ENCODE peak calls at places on chromosome 10, in eight cellular contexts. B is fibroblast of lung, L is GM12865, F is testis, R is lung, H is left ventricle myocardium inferior, M is lower lobe of right lung, I is epithelial cell of esophagus. Z is an unnamed sample.

GRCh38 chr10:97176226-97176625 is 9.5 kb downstream of the SLIT1 start:
- DNase-seq in F (no peak), M (no peak), L (no peak), I (no peak), R (no peak), B (no peak), H (no peak), Z (no peak)

GRCh38 chr10:66625709-66626590 is 299.9 kb upstream of the LRRTM3 start:
- DNase-seq in I (no peak), H (no peak), R (no peak), L (no peak), B (peak), F (no peak), M (no peak), Z (no peak)

GRCh38 chr10:70254795-70255328 is 21.6 kb upstream of the PPA1 start:
- DNase-seq in B (no peak), R (no peak), F (no peak), I (no peak), H (no peak), L (no peak), M (no peak), Z (no peak)

GRCh38 chr10:106336874-106337273 is 827.6 kb downstream of the SORCS1 start:
- DNase-seq in M (no peak), I (no peak), R (no peak), H (no peak), L (no peak), F (no peak), B (no peak), Z (no peak)

GRCh38 chr10:28479366-28479765 is 53.6 kb upstream of the WAC start:
- DNase-seq in M (no peak), R (no peak), I (no peak), B (no peak), L (no peak), H (no peak), F (peak), Z (no peak)

GRCh38 chr10:70920519-70920918 is 32.2 kb upstream of the PCBD1 start:
- DNase-seq in H (no peak), B (no peak), I (peak), M (peak), R (peak), L (no peak), F (no peak), Z (no peak)

GRCh38 chr10:5305374-5305773 is 59.4 kb upstream of the UCN3 start:
- DNase-seq in M (no peak), L (no peak), I (no peak), B (no peak), H (no peak), F (no peak), R (no peak), Z (no peak)

GRCh38 chr10:35219292-35219691 is 92.6 kb downstream of the CREM start:
- DNase-seq in I (no peak), L (no peak), F (no peak), B (no peak), H (no peak), R (no peak), M (no peak), Z (no peak)

GRCh38 chr10:110067960-110068770 is 60.4 kb downstream of the ADD3 start:
- DNase-seq in R (no peak), H (peak), B (peak), F (no peak), I (no peak), L (peak), M (no peak), Z (no peak)

GRCh38 chr10:123703195-123703790 is 37.1 kb downstream of the GPR26 start:
- DNase-seq in R (no peak), F (no peak), B (no peak), L (no peak), H (no peak), M (no peak), I (no peak), Z (no peak)

GRCh38 chr10:33196710-33197406 is 137.6 kb downstream of the NRP1 start:
- DNase-seq in L (no peak), I (no peak), F (no peak), R (no peak), B (peak), H (no peak), M (no peak), Z (peak)

GRCh38 chr10:92284112-92284704 is 6.7 kb downstream of the CPEB3 start:
- DNase-seq in I (no peak), L (peak), F (peak), R (no peak), H (no peak), M (no peak), B (peak), Z (no peak)

GRCh38 chr10:100793055-100793454 is 47.7 kb downstream of the PAX2 start:
- DNase-seq in L (no peak), R (no peak), B (no peak), H (no peak), M (no peak), F (no peak), I (no peak), Z (no peak)

GRCh38 chr10:11299125-11299524 is 281.5 kb downstream of the CELF2 start:
- DNase-seq in R (no peak), I (no peak), H (no peak), B (no peak), F (no peak), M (no peak), L (no peak), Z (peak)

GRCh38 chr10:52631648-52632047 is 140.9 kb downstream of the MBL2 start:
- DNase-seq in F (no peak), B (no peak), I (no peak), H (no peak), M (no peak), L (no peak), R (no peak), Z (no peak)

GRCh38 chr10:50369931-50370330 is 118.6 kb upstream of the ASAH2 start:
- DNase-seq in I (peak), H (no peak), F (no peak), L (no peak), M (no peak), B (no peak), R (no peak), Z (no peak)

GRCh38 chr10:17665742-17666141 is 21.8 kb downstream of the STAM start:
- DNase-seq in R (no peak), M (no peak), L (no peak), F (no peak), B (peak), H (no peak), I (peak), Z (no peak)

GRCh38 chr10:97123713-97124112 is 62.0 kb downstream of the SLIT1 start:
- DNase-seq in M (no peak), H (no peak), B (no peak), R (no peak), I (no peak), L (no peak), F (no peak), Z (no peak)

GRCh38 chr10:6399241-6399701 is 180.8 kb downstream of the PRKCQ start:
- DNase-seq in B (peak), L (no peak), R (peak), F (peak), I (no peak), H (no peak), M (no peak), Z (no peak)

GRCh38 chr10:123648595-123648994 is 17.6 kb upstream of the GPR26 start:
- DNase-seq in M (no peak), L (no peak), F (no peak), R (no peak), I (no peak), H (no peak), B (no peak), Z (peak)

GRCh38 chr10:32471232-32471631 is 25.3 kb downstream of the CCDC7 start:
- DNase-seq in L (no peak), I (no peak), F (no peak), M (no peak), H (no peak), B (no peak), R (no peak), Z (no peak)

GRCh38 chr10:6239213-6239991 is 36.7 kb downstream of the PFKFB3 start:
- DNase-seq in H (no peak), B (peak), M (no peak), R (peak), F (no peak), L (peak), I (peak), Z (no peak)

GRCh38 chr10:133163889-133164815 is 4.1 kb downstream of the KNDC1 start:
- DNase-seq in L (no peak), M (peak), B (no peak), F (no peak), H (no peak), R (no peak), I (no peak), Z (peak)

GRCh38 chr10:99631496-99631895 is 11.3 kb upstream of the SLC25A28 start:
- DNase-seq in L (no peak), F (no peak), I (peak), R (no peak), B (peak), H (no peak), M (no peak), Z (no peak)

GRCh38 chr10:78991187-78991586 is 77.6 kb upstream of the ZMIZ1 start:
- DNase-seq in I (peak), H (no peak), M (no peak), L (peak), R (no peak), B (no peak), F (no peak), Z (no peak)

GRCh38 chr10:103969436-103969835 is 2.5 kb downstream of the SLK start:
- DNase-seq in F (no peak), M (no peak), H (no peak), I (no peak), L (no peak), B (peak), R (no peak), Z (no peak)

GRCh38 chr10:42734537-42734936 is 48.1 kb upstream of the BMS1 start:
- DNase-seq in M (no peak), H (no peak), B (no peak), I (peak), L (no peak), F (peak), R (no peak), Z (no peak)

GRCh38 chr10:125084191-125085186 is 75.9 kb downstream of the CTBP2 start:
- DNase-seq in B (peak), R (peak), H (peak), F (peak), L (no peak), M (no peak), I (peak), Z (no peak)

GRCh38 chr10:84550756-84551436 is 222.5 kb downstream of the CCSER2 start:
- DNase-seq in B (no peak), I (no peak), H (no peak), R (no peak), L (no peak), F (no peak), M (no peak), Z (no peak)

GRCh38 chr10:525565-526315 is 163.7 kb downstream of the DIP2C start:
- DNase-seq in I (no peak), B (no peak), H (no peak), M (no peak), R (no peak), L (no peak), F (no peak), Z (no peak)

DNA sequence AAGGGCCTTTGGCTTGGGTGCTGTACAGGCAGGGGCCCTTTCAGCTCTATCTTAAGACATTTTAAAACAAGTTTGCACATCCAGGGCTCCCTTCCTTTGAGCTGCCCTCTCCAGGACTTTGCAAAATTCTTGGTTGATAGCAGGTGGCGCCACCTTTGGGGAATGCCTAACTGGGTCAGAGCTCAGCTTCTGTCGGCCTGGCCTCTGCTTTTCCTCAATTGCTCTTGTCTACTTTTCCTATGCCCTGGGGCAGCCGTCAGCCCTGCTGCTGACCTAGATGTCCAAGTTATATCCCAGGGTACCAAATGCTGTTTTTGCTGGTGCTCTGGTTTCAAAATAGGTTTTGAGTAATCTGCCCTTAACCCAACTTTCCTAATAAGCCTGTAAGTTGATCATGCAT is 65.8 kb downstream of the APBB1IP start:
- DNase-seq in I (no peak), R (no peak), H (no peak), L (peak), M (no peak), B (no peak), F (no peak), Z (no peak)
- TF ChIP-seq CTCF in I (no peak), R (no peak), H (no peak), L (peak), M (no peak), B (no peak), F (no peak), Z (no peak)

GRCh38 chr10:117535045-117535751 is 7.3 kb upstream of the EMX2 start:
- DNase-seq in R (no peak), L (no peak), M (no peak), H (no peak), I (no peak), F (no peak), B (no peak), Z (no peak)
- TF ChIP-seq CTCF in R (no peak), L (no peak), M (no peak), H (no peak), I (no peak), F (no peak), B (no peak), Z (no peak)

GRCh38 chr10:7561216-7561893 is 105.4 kb downstream of the ITIH5 start:
- DNase-seq in R (no peak), B (peak), L (no peak), H (peak), I (no peak), F (peak), M (peak), Z (no peak)
- TF ChIP-seq CTCF in R (no peak), B (no peak), L (no peak), H (peak), I (no peak), F (no peak), M (no peak), Z (no peak)

GRCh38 chr10:60769406-60769805 is 8.9 kb upstream of the CDK1 start:
- DNase-seq in R (no peak), H (no peak), L (no peak), B (no peak), I (no peak), M (no peak), F (no peak), Z (no peak)
- TF ChIP-seq CTCF in R (no peak), H (no peak), L (no peak), B (no peak), I (no peak), M (no peak), F (no peak), Z (no peak)

DNA sequence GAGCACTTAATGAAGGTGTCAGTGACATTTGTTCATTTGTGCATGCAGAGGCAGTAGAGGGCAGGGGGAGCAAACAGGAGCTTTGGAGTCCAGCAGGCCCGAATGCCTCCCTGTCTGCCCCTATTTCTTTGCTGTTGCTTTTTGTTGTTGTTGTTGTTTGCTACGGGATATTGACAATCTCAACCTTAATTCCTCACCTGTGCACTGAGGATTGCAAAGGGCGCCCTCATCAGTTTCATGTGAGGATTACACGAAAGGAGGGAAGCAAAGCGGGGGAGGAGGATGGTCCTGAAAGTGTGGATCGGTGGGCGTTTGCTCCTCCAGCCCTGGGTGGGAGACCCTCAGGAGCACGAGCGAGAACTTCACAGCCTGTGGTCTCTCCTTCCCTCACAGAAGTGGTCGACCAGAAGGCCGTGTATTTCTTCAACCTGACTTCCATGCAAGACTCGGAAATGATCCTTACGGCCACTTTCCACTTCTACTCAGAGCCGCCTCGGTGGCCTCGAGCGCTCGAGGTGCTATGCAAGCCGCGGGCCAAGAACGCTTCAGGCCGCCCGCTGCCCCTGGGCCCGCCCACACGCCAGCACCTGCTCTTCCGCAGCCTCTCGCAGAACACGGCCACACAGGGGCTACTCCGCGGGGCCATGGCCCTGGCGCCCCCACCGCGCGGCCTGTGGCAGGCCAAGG is 9.5 kb downstream of the GDF10 start:
- DNase-seq in R (no peak), B (no peak), M (no peak), I (no peak), F (no peak), L (no peak), H (no peak), Z (no peak)
- TF ChIP-seq CTCF in R (no peak), B (peak), M (peak), I (peak), F (peak), L (no peak), H (peak), Z (peak)

GRCh38 chr10:45557275-45557905 is 115.2 kb downstream of the ZFAND4 start:
- DNase-seq in I (no peak), M (no peak), R (no peak), B (no peak), L (peak), F (no peak), H (no peak), Z (no peak)
- TF ChIP-seq CTCF in I (no peak), M (no peak), R (no peak), B (no peak), L (no peak), F (no peak), H (no peak), Z (no peak)

DNA sequence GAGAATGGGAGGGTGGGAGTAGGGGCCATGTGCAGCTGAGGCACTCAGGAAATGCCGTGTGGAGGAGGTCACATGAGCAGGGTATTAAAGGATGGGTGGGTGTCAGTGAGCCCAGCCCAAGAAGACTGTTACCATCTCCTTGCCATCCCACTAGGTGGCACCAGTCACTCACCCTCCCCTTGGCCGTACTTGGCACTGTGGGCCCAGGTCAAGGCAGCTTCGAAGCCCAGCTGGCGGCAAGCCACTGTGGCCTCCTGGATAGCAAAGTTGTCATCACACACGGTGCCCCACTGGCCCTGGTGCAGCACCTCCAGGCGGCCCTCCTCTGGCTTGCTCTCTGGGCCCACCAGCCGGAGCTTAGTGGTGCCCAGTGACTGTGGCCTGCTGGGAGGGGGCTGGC is 5.4 kb downstream of the LOXL4 start:
- DNase-seq in F (peak), M (no peak), B (peak), H (peak), L (peak), R (no peak), I (peak), Z (peak)
- TF ChIP-seq CTCF in F (peak), M (peak), B (peak), H (peak), L (peak), R (peak), I (peak), Z (peak)

GRCh38 chr10:72480861-72481260 is 126.1 kb upstream of the DNAJB12 start:
- DNase-seq in B (no peak), M (no peak), F (no peak), H (no peak), L (no peak), R (no peak), I (no peak), Z (no peak)
- TF ChIP-seq CTCF in B (no peak), M (no peak), F (no peak), H (no peak), L (no peak), R (no peak), I (no peak), Z (no peak)

DNA sequence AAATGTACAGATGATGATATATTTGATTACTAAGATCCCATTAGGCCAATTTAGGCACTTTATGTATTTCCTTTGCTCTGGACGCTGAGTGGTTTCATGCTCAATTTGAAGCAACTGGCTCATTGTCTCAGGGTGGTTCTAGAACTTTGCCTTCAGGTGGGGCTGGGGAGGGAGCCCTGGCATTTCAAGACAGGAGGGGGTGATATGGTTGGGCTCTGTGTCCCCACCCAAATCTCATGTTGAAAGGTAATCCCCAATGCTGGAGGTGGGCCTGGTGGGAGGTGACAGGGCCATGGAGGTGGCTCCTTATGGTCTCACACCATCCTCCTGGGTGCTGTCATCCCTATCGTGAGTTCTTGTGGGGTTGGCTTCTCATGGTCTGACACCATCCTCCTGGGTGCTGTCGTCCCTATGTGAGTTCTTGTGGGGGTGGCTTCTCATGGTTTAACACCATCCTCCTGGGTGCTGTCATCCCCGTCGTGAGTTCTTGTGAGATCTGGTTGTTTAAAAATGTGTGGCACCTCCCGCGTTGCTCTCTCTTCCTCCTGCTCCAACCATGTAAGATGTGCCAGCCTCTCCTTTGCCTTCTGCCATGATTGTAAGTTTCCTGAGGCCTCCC is 151.5 kb upstream of the KLF6 start:
- DNase-seq in F (no peak), B (no peak), L (no peak), M (no peak), R (no peak), H (no peak), I (no peak), Z (no peak)
- TF ChIP-seq CTCF in F (no peak), B (no peak), L (no peak), M (no peak), R (no peak), H (no peak), I (no peak), Z (no peak)

GRCh38 chr10:112917676-112918075 is 32.4 kb upstream of the TCF7L2 start:
- DNase-seq in I (no peak), H (no peak), L (no peak), F (no peak), M (no peak), B (no peak), R (no peak), Z (no peak)
- TF ChIP-seq CTCF in I (no peak), H (no peak), L (no peak), F (no peak), M (no peak), B (no peak), R (no peak), Z (no peak)

Z was measured in osteocyte.